ENCODE peak calls at places on chromosomes 11 and 22, in seven cellular contexts. I, N, Z, F, L, T and S are unnamed samples.
A peak's percentile ranks its signal among the peaks of the same experiment; 100 is the strongest.

GRCh38 chr11:28808771-28809170 is 700.6 kb downstream of the METTL15 start:
- DNase-seq in L (no peak), N (no peak), I (no peak), F (no peak), Z (no peak), T (no peak), S (no peak)

GRCh38 chr11:18540207-18541009 is 13.7 kb upstream of the TSG101 start:
- DNase-seq in F (no peak), N (no peak), T (no peak), L (no peak), I (no peak), Z (no peak), S (no peak)

GRCh38 chr11:32315121-32315520 is 120.2 kb downstream of the WT1 start:
- DNase-seq in N (no peak), I (no peak), T (no peak), Z (no peak), L (no peak), F (no peak), S (no peak)

GRCh38 chr22:36860017-36860416 is 789 bp upstream of the NCF4 start:
- DNase-seq in I (no peak), T (no peak), F (no peak), N (no peak), L (no peak), Z (no peak), S (no peak)

GRCh38 chr11:92782806-92783205 is 186.6 kb upstream of the MTNR1B start:
- DNase-seq in N (no peak), Z (no peak), I (no peak), T (peak; percentile 9), F (no peak), L (no peak), S (no peak)

GRCh38 chr11:122097419-122098001 is 18.5 kb downstream of the BLID start:
- DNase-seq in N (no peak), Z (no peak), I (no peak), T (no peak), F (peak; percentile 31), L (no peak), S (no peak)

GRCh38 chr11:47177229-47177845 is 658 bp upstream of the ARFGAP2 start:
- DNase-seq in Z (peak; percentile 48), N (peak; percentile 78), F (peak; percentile 75), T (peak; percentile 74), I (peak; percentile 76), L (peak; percentile 59), S (peak; percentile 88)

GRCh38 chr11:9574806-9575530 is 1.5 kb downstream of the WEE1 start:
- DNase-seq in I (peak; percentile 75), T (peak; percentile 75), F (peak; percentile 82), L (no peak), N (peak; percentile 44), Z (no peak), S (peak; percentile 37)

GRCh38 chr11:44003736-44004451 is 43.9 kb upstream of the ACCSL start:
- DNase-seq in N (no peak), L (no peak), T (no peak), Z (no peak), F (no peak), I (no peak), S (no peak)

GRCh38 chr11:9604134-9604533 is 30.7 kb downstream of the WEE1 start:
- DNase-seq in Z (no peak), N (no peak), I (no peak), L (no peak), F (no peak), T (no peak), S (no peak)

GRCh38 chr11:353315-353857 is 15.9 kb upstream of the B4GALNT4 start:
- DNase-seq in T (no peak), L (no peak), N (no peak), F (no peak), I (no peak), Z (no peak), S (no peak)